ENCODE peak calls at places on chromosomes 5 and 9, in five cellular contexts. K is HepG2, P is tibial artery, Q is psoas muscle, A is Panc1. F is an unnamed sample. For H3K4me1, the result is how much of the 10 kb centered on the place peaks cover.

GRCh38 chr9:130823435-130823834 is 11.6 kb upstream of the ABL1 start:
- DNase-seq in K (no peak), P (no peak), Q (no peak), A (no peak), F (no peak)

GRCh38 chr5:180784497-180785097 is 18.0 kb downstream of the MGAT1 start:
- DNase-seq in K (peak), P (peak), Q (peak), A (peak), F (peak)

GRCh38 chr9:131046093-131046380 is 37.1 kb downstream of the LAMC3 start:
- DNase-seq in K (no peak), P (no peak), Q (no peak), A (no peak), F (no peak)

GRCh38 chr9:24801344-24801743 is 255.6 kb upstream of the IZUMO3 start:
- DNase-seq in K (no peak), P (no peak), Q (no peak), A (no peak), F (no peak)

GRCh38 chr5:69504036-69504435 is 11.4 kb downstream of the OCLN start:
- DNase-seq in K (no peak), P (no peak), Q (no peak), A (no peak), F (no peak)

GRCh38 chr5:73028991-73029540 is 73.2 kb downstream of the FCHO2 start:
- DNase-seq in K (no peak), P (no peak), Q (no peak), A (no peak), F (no peak)

GRCh38 chr9:133519693-133520092 is 5.1 kb downstream of the MYMK start:
- DNase-seq in K (no peak), P (no peak), Q (peak), A (no peak), F (no peak)

GRCh38 chr9:36036253-36036779 is 397 bp upstream of the RECK start:
- DNase-seq in K (no peak), P (no peak), Q (no peak), A (no peak), F (no peak)

GRCh38 chr9:78663367-78663766 is 366.4 kb downstream of the PSAT1 start:
- DNase-seq in K (no peak), P (no peak), Q (no peak), A (no peak), F (peak)

GRCh38 chr5:20340123-20340522 is 352.1 kb upstream of the CDH18 start:
- DNase-seq in K (no peak), P (no peak), Q (no peak), A (no peak), F (no peak)

GRCh38 chr5:180299526-180299925 is 7.6 kb upstream of the MAPK9 start:
- DNase-seq in K (no peak), P (no peak), Q (no peak), A (no peak), F (no peak)

GRCh38 chr9:126113176-126113575 is 213.5 kb upstream of the MVB12B start:
- DNase-seq in K (no peak), P (no peak), Q (peak), A (no peak), F (no peak)

GRCh38 chr5:120254385-120254784 is 209.7 kb upstream of the PRR16 start:
- DNase-seq in K (no peak), P (no peak), Q (no peak), A (no peak), F (no peak)

GRCh38 chr9:116646661-116647514 is 40.2 kb upstream of the TRIM32 start:
- DNase-seq in K (peak), P (no peak), Q (no peak), A (no peak), F (no peak)

GRCh38 chr5:60852317-60852716 is 8.2 kb upstream of the ELOVL7 start:
- DNase-seq in K (no peak), P (no peak), Q (no peak), A (no peak), F (no peak)

GRCh38 chr9:30120654-30121053 is 2263.8 kb upstream of the ACO1 start:
- DNase-seq in K (no peak), P (no peak), Q (no peak), A (no peak), F (no peak)

GRCh38 chr9:4126184-4126865 is 173.5 kb downstream of the GLIS3 start:
- DNase-seq in K (no peak), P (no peak), Q (no peak), A (no peak), F (no peak)

GRCh38 chr5:103428923-103429322 is 133.7 kb downstream of the NUDT12 start:
- DNase-seq in K (no peak), P (no peak), Q (no peak), A (no peak), F (no peak)

GRCh38 chr5:83430130-83431010 is 41.2 kb upstream of the VCAN start:
- DNase-seq in K (peak), P (peak), Q (no peak), A (peak), F (peak)

GRCh38 chr5:181028032-181028819 is 11.8 kb upstream of the BTNL9 start:
- DNase-seq in K (no peak), P (no peak), Q (no peak), A (peak), F (no peak)

GRCh38 chr9:90827181-90827866 is 25.7 kb downstream of the SYK start:
- DNase-seq in K (no peak), P (peak), Q (no peak), A (no peak), F (no peak)

GRCh38 chr9:136297016-136297691 is 6.7 kb downstream of the CCDC187 start:
- DNase-seq in K (peak), P (no peak), Q (peak), A (no peak), F (peak)

GRCh38 chr5:73812457-73812856 is 186.5 kb downstream of the ARHGEF28 start:
- DNase-seq in K (no peak), P (no peak), Q (no peak), A (no peak), F (no peak)

GRCh38 chr5:129474544-129474943 is 14.4 kb downstream of the ADAMTS19 start:
- DNase-seq in K (no peak), P (no peak), Q (no peak), A (no peak), F (no peak)

GRCh38 chr5:142325677-142326479 is 1.1 kb upstream of the SPRY4 start:
- DNase-seq in K (peak), P (peak), Q (no peak), A (no peak), F (peak)

GRCh38 chr5:37495668-37496067 is 116.5 kb downstream of the WDR70 start:
- DNase-seq in K (no peak), P (no peak), Q (no peak), A (no peak), F (no peak)

GRCh38 chr5:317086-317811 is 4.3 kb upstream of the AHRR start:
- DNase-seq in K (peak), P (no peak), Q (no peak), A (peak), F (no peak)

GRCh38 chr9:86353591-86354047 is 591 bp downstream of the TUT7 start:
- DNase-seq in K (peak), P (no peak), Q (no peak), A (no peak), F (no peak)

GRCh38 chr9:96230002-96230401 is 72.0 kb downstream of the HSD17B3 start:
- DNase-seq in K (no peak), P (no peak), Q (no peak), A (no peak), F (no peak)

GRCh38 chr5:82165740-82166530 is 112.2 kb downstream of the RPS23 start:
- DNase-seq in K (peak), P (peak), Q (peak), A (no peak), F (peak)

GRCh38 chr9:134565316-134565915 is 76.2 kb upstream of the COL5A1 start:
- DNase-seq in K (no peak), P (no peak), Q (no peak), A (no peak), F (no peak)

GRCh38 chr9:136403915-136404800 is 4.2 kb upstream of the SNAPC4 start:
- DNase-seq in K (no peak), P (no peak), Q (no peak), A (no peak), F (no peak)

GRCh38 chr5:43627028-43627427 is 24.0 kb downstream of the NNT start:
- DNase-seq in K (peak), P (peak), Q (peak), A (peak), F (peak)

GRCh38 chr5:137621861-137622823 is 113.7 kb downstream of the KLHL3 start:
- DNase-seq in K (no peak), P (peak), Q (peak), A (no peak), F (peak)

GRCh38 chr5:55160493-55161209 is 680 bp downstream of the GPX8 start:
- DNase-seq in K (no peak), P (peak), Q (peak), A (no peak), F (peak)

GRCh38 chr9:109574061-109574882 is 76.2 kb upstream of the PTPN3 start:
- DNase-seq in K (peak), P (no peak), Q (no peak), A (peak), F (no peak)

GRCh38 chr5:141779642-141780041 is 97.6 kb upstream of the ARAP3 start:
- DNase-seq in K (no peak), P (no peak), Q (peak), A (no peak), F (no peak)

GRCh38 chr9:70402213-70402612 is 12.2 kb downstream of the KLF9 start:
- DNase-seq in K (no peak), P (no peak), Q (no peak), A (no peak), F (no peak)

GRCh38 chr9:70405808-70406445 is 8.5 kb downstream of the KLF9 start:
- DNase-seq in K (no peak), P (no peak), Q (no peak), A (no peak), F (no peak)

GRCh38 chr9:70403166-70403565 is 11.3 kb downstream of the KLF9 start:
- DNase-seq in K (no peak), P (no peak), Q (no peak), A (no peak), F (no peak)

GRCh38 chr9:70404261-70404660 is 10.2 kb downstream of the KLF9 start:
- DNase-seq in K (no peak), P (no peak), Q (no peak), A (no peak), F (no peak)

DNA sequence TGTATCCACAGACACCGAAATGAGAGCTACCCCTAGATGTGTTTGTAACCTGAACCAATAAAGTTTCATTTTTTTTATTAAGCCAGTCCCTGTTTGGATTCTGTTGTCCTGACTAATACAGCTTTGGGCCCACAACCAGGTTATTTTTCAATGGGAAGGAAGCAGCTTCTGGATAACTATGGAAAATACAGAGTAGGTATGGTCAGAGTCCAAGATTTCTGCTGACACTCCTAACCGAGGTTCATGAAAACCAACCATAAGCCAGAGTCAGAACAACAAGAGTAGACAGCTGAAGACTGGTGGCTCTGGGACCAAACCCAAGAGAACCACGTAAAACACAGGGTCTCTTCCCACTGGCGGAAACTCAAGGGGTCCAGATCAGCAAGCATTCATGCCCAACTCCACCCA is 10.8 kb downstream of the KLF9 start:
- DNase-seq in K (no peak), P (no peak), Q (no peak), A (no peak), F (no peak)
- H3K4me1 ChIP-seq in K (under half), P (half or more), Q (half or more), A (under half), F (under half)

GRCh38 chr5:71693828-71694427 is 25.1 kb upstream of the CARTPT start:
- DNase-seq in K (peak), P (no peak), Q (no peak), A (no peak), F (no peak)
- H3K4me3 ChIP-seq in K (peak), P (no peak), Q (no peak), A (no peak), F (no peak)

DNA sequence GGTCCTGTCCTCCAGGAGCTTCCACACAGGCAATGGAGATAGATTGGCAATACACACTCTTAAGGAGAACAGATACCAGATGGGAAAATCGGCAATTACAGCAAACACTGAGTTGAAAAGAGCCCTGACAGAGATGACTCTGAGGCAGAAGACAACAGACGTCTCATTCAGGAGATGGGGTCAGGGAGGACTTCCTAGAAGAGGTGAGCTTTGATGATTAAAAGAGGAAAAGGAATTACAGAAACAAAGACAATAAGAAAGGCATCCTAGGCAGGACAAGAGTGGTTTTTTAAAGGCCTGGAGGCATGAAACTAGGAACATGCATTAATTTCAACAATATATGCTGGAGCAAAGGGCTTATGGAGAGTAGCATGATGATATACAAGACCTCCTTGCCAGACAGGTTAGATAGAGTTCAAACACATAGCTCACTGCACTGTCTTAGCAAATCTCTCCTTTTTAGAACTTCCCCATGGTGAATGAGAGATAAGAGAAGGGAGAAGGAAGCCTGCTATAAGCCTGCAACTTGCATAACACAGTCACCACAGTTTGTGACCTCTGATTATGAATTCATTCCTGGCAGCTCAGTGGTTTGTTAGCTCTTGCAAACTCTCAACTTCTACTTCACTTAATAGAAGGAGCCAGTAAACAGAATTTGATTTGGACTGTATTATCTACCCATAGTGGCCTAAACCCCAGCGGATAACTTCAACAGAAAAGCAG is 48.5 kb downstream of the SIL1 start:
- DNase-seq in K (no peak), P (no peak), Q (no peak), A (no peak), F (no peak)
- H3K4me1 ChIP-seq in K (under half), P (under half), Q (under half), A (under half), F (under half)

DNA sequence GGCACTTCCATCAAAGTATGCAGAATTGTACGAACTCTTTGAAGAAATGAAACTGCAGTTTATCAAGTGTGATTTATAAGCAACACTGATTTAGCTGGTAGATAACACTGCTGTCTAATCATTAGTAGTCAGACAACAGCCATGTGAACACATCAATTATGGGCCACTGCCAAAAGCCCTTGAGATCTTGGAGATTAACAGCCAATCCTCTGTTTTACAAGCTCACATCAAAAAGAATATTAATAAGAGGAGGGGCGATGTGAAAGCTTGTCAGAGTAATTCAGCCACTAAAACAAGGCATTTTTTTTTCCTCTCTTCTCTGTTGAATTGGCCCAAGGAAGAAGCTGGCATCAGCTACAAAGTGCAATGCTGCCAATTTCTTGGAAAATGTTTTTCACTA is 28.1 kb downstream of the ZNF608 start:
- DNase-seq in K (no peak), P (no peak), Q (no peak), A (no peak), F (no peak)
- H3K4me3 ChIP-seq in K (no peak), P (no peak), Q (no peak), A (no peak), F (no peak)

GRCh38 chr9:123361086-123361730 is 5.2 kb downstream of the CRB2 start:
- DNase-seq in K (no peak), P (no peak), Q (no peak), A (no peak), F (no peak)
- H3K4me1 ChIP-seq in K (half or more), P (under half), Q (under half), A (under half), F (under half)

GRCh38 chr5:1568201-1568979 is 44.6 kb upstream of the LPCAT1 start:
- DNase-seq in K (peak), P (peak), Q (no peak), A (no peak), F (no peak)
- H3K4me3 ChIP-seq in K (no peak), P (no peak), Q (no peak), A (no peak), F (no peak)

DNA sequence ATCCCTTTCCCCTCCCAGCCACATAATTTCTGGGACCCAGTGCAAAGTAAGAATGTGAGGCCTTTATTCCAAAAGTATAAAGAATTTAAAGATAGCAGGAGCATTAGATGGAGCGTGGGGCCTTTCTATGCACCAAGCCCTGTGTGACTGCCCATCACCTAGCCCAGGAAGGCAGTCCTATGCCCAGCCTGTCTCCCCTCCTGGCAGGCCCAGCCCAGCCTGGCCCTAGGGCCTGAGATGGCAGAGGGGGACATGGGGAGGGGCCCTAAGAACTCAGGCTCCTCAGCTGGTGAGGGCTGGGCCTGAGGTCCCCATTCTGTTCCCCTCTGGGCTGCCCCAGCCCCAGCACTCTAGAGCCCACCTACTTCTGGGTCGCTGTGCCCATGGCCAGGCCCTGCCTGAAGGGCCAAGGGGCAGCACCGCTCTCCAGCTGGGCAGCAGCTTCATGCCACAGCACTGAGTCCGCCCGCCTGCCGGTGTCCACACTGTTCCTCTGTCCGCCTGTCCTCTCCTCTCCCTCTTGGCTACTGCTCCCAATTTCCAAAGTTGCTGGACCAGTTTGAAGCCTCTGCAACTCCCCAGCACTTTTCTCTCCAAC is 995 bp upstream of the SLC23A1 start:
- DNase-seq in K (no peak), P (no peak), Q (no peak), A (no peak), F (no peak)
- H3K4me1 ChIP-seq in K (half or more), P (under half), Q (under half), A (under half), F (under half)

GRCh38 chr9:32427111-32427873 is 42.8 kb downstream of the ACO1 start:
- DNase-seq in K (peak), P (no peak), Q (no peak), A (no peak), F (no peak)

GRCh38 chr9:32422237-32422806 is 37.9 kb downstream of the ACO1 start:
- DNase-seq in K (no peak), P (no peak), Q (no peak), A (no peak), F (no peak)

GRCh38 chr9:32424616-32425015 is 40.2 kb downstream of the ACO1 start:
- DNase-seq in K (no peak), P (no peak), Q (no peak), A (no peak), F (no peak)

GRCh38 chr9:32423371-32423770 is 38.9 kb downstream of the ACO1 start:
- DNase-seq in K (no peak), P (no peak), Q (no peak), A (no peak), F (no peak)

DNA sequence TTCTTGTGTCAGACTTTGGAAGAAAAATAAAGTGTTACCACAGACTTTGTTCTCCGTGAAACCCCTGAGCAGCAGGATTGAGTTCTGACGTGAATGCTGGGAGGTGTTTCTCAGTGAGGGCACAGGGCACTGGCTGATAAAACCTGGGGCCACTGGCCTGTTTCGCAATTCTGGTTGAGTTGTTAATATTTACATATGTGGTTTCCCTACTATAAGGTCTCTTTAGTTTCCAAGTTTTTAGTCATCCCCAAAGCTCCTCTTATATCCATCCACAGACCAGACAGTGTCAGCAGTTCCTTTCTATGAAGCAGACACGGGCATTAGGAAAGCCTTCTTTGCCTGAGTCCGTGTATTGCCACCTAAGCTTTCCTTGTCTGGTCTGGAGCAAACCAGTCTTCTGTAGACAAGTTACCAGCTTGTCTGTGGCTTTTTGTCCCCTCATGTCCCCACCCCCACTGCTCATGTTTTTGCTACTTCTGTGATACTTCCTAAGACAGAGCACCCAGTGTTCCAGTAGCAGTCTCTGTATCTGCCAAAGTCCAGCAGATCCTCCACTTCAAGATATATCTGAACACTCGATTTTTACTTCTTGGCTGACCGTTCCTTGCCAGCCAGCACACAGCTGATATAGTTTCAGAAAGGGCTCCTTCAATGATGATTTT is 42.0 kb downstream of the ACO1 start:
- DNase-seq in K (peak), P (no peak), Q (no peak), A (no peak), F (no peak)
- H3K4me3 ChIP-seq in K (peak), P (no peak), Q (no peak), A (no peak), F (no peak)